ENCODE peak calls at places on chromosomes 7 and 10, in eight cellular contexts. One of them, this sample, is unnamed.

GRCh38 chr7:138008588-138009349 is 6.9 kb upstream of the CREB3L2 start:
- DNase-seq in adrenal gland: no peak
- DNase-seq in ascending aorta: no peak
- DNase-seq in cardiac muscle cell: peak; percentile 80
- DNase-seq in neuronal stem cell: peak; percentile 66
- DNase-seq in naive thymus-derived CD4-positive, alpha-beta T cell: peak; percentile 20
- DNase-seq in brain microvascular endothelial cell: no peak
- DNase-seq in H9: peak; percentile 52
- DNase-seq in this sample: no peak

GRCh38 chr10:117621795-117622420 is 79.4 kb downstream of the EMX2 start:
- DNase-seq in adrenal gland: no peak
- DNase-seq in ascending aorta: no peak
- DNase-seq in cardiac muscle cell: no peak
- DNase-seq in neuronal stem cell: no peak
- DNase-seq in naive thymus-derived CD4-positive, alpha-beta T cell: no peak
- DNase-seq in brain microvascular endothelial cell: no peak
- DNase-seq in H9: no peak
- DNase-seq in this sample: no peak

GRCh38 chr10:10824611-10825148 is 193.0 kb upstream of the CELF2 start:
- DNase-seq in adrenal gland: no peak
- DNase-seq in ascending aorta: no peak
- DNase-seq in cardiac muscle cell: peak; percentile 94
- DNase-seq in neuronal stem cell: no peak
- DNase-seq in naive thymus-derived CD4-positive, alpha-beta T cell: no peak
- DNase-seq in brain microvascular endothelial cell: peak; percentile 92
- DNase-seq in H9: no peak
- DNase-seq in this sample: peak; percentile 53

GRCh38 chr10:12500406-12501303 is 151.3 kb downstream of the CAMK1D start:
- DNase-seq in adrenal gland: no peak
- DNase-seq in ascending aorta: no peak
- DNase-seq in cardiac muscle cell: peak; percentile 45
- DNase-seq in neuronal stem cell: no peak
- DNase-seq in naive thymus-derived CD4-positive, alpha-beta T cell: no peak
- DNase-seq in brain microvascular endothelial cell: peak; percentile 40
- DNase-seq in H9: no peak
- DNase-seq in this sample: no peak

GRCh38 chr7:145434811-145435210 is 599.0 kb upstream of the TPK1 start:
- DNase-seq in adrenal gland: no peak
- DNase-seq in ascending aorta: no peak
- DNase-seq in cardiac muscle cell: no peak
- DNase-seq in neuronal stem cell: no peak
- DNase-seq in naive thymus-derived CD4-positive, alpha-beta T cell: no peak
- DNase-seq in brain microvascular endothelial cell: no peak
- DNase-seq in H9: no peak
- DNase-seq in this sample: no peak

GRCh38 chr10:97475936-97476594 is 22.2 kb downstream of the MMS19 start:
- DNase-seq in adrenal gland: no peak
- DNase-seq in ascending aorta: no peak
- DNase-seq in cardiac muscle cell: peak; percentile 91
- DNase-seq in neuronal stem cell: no peak
- DNase-seq in naive thymus-derived CD4-positive, alpha-beta T cell: no peak
- DNase-seq in brain microvascular endothelial cell: peak; percentile 40
- DNase-seq in H9: no peak
- DNase-seq in this sample: no peak

GRCh38 chr7:116145245-116145852 is 65.0 kb upstream of the TES start:
- DNase-seq in adrenal gland: no peak
- DNase-seq in ascending aorta: no peak
- DNase-seq in cardiac muscle cell: no peak
- DNase-seq in neuronal stem cell: no peak
- DNase-seq in naive thymus-derived CD4-positive, alpha-beta T cell: no peak
- DNase-seq in brain microvascular endothelial cell: no peak
- DNase-seq in H9: no peak
- DNase-seq in this sample: no peak

GRCh38 chr7:105480931-105481330 is 41.1 kb downstream of the PUS7 start:
- DNase-seq in adrenal gland: no peak
- DNase-seq in ascending aorta: no peak
- DNase-seq in cardiac muscle cell: no peak
- DNase-seq in neuronal stem cell: no peak
- DNase-seq in naive thymus-derived CD4-positive, alpha-beta T cell: no peak
- DNase-seq in brain microvascular endothelial cell: no peak
- DNase-seq in H9: no peak
- DNase-seq in this sample: no peak

GRCh38 chr7:95586951-95587301 is 9.4 kb downstream of the PDK4 start:
- DNase-seq in adrenal gland: no peak
- DNase-seq in ascending aorta: no peak
- DNase-seq in cardiac muscle cell: no peak
- DNase-seq in neuronal stem cell: no peak
- DNase-seq in naive thymus-derived CD4-positive, alpha-beta T cell: no peak
- DNase-seq in brain microvascular endothelial cell: no peak
- DNase-seq in H9: no peak
- DNase-seq in this sample: no peak

GRCh38 chr10:89470628-89471027 is 56.3 kb downstream of the IFIT5 start:
- DNase-seq in adrenal gland: no peak
- DNase-seq in ascending aorta: no peak
- DNase-seq in cardiac muscle cell: no peak
- DNase-seq in neuronal stem cell: no peak
- DNase-seq in naive thymus-derived CD4-positive, alpha-beta T cell: no peak
- DNase-seq in brain microvascular endothelial cell: peak; percentile 43
- DNase-seq in H9: no peak
- DNase-seq in this sample: no peak

GRCh38 chr10:88379575-88379974 is 203.5 kb downstream of the RNLS start:
- DNase-seq in adrenal gland: no peak
- DNase-seq in ascending aorta: no peak
- DNase-seq in cardiac muscle cell: peak; percentile 73
- DNase-seq in neuronal stem cell: no peak
- DNase-seq in naive thymus-derived CD4-positive, alpha-beta T cell: no peak
- DNase-seq in brain microvascular endothelial cell: peak; percentile 76
- DNase-seq in H9: no peak
- DNase-seq in this sample: no peak

GRCh38 chr7:77563275-77563674 is 26.2 kb downstream of the PTPN12 start:
- DNase-seq in adrenal gland: no peak
- DNase-seq in ascending aorta: no peak
- DNase-seq in cardiac muscle cell: no peak
- DNase-seq in neuronal stem cell: no peak
- DNase-seq in naive thymus-derived CD4-positive, alpha-beta T cell: no peak
- DNase-seq in brain microvascular endothelial cell: no peak
- DNase-seq in H9: no peak
- DNase-seq in this sample: no peak

GRCh38 chr10:363152-363551 is 227.9 kb downstream of the ZMYND11 start:
- DNase-seq in adrenal gland: no peak
- DNase-seq in ascending aorta: no peak
- DNase-seq in cardiac muscle cell: no peak
- DNase-seq in neuronal stem cell: no peak
- DNase-seq in naive thymus-derived CD4-positive, alpha-beta T cell: no peak
- DNase-seq in brain microvascular endothelial cell: no peak
- DNase-seq in H9: no peak
- DNase-seq in this sample: no peak

GRCh38 chr10:70622981-70623844 is 20.7 kb upstream of the PRF1 start:
- DNase-seq in adrenal gland: no peak
- DNase-seq in ascending aorta: no peak
- DNase-seq in cardiac muscle cell: peak; percentile 75
- DNase-seq in neuronal stem cell: no peak
- DNase-seq in naive thymus-derived CD4-positive, alpha-beta T cell: no peak
- DNase-seq in brain microvascular endothelial cell: no peak
- DNase-seq in H9: no peak
- DNase-seq in this sample: no peak

GRCh38 chr10:129654461-129654860 is 187.4 kb downstream of the MGMT start:
- DNase-seq in adrenal gland: no peak
- DNase-seq in ascending aorta: no peak
- DNase-seq in cardiac muscle cell: no peak
- DNase-seq in neuronal stem cell: no peak
- DNase-seq in naive thymus-derived CD4-positive, alpha-beta T cell: no peak
- DNase-seq in brain microvascular endothelial cell: no peak
- DNase-seq in H9: no peak
- DNase-seq in this sample: no peak

GRCh38 chr10:6218692-6219493 is 16.2 kb downstream of the PFKFB3 start:
- DNase-seq in adrenal gland: no peak
- DNase-seq in ascending aorta: no peak
- DNase-seq in cardiac muscle cell: peak; percentile 76
- DNase-seq in neuronal stem cell: peak; percentile 17
- DNase-seq in naive thymus-derived CD4-positive, alpha-beta T cell: no peak
- DNase-seq in brain microvascular endothelial cell: peak; percentile 88
- DNase-seq in H9: no peak
- DNase-seq in this sample: no peak
- H3K27ac ChIP-seq in adrenal gland: no peak overlapping the region
- H3K27ac ChIP-seq in ascending aorta: peak overlapping the region; percentile 93
- H3K27ac ChIP-seq in cardiac muscle cell: peak overlapping the region; percentile 45
- H3K27ac ChIP-seq in neuronal stem cell: peak overlapping the region; percentile 77
- H3K27ac ChIP-seq in naive thymus-derived CD4-positive, alpha-beta T cell: no peak overlapping the region
- H3K27ac ChIP-seq in brain microvascular endothelial cell: peak overlapping the region; percentile 31
- H3K27ac ChIP-seq in H9: no peak overlapping the region
- H3K27ac ChIP-seq in this sample: no peak overlapping the region

GRCh38 chr7:2478800-2479199 is 2.6 kb upstream of the GRIFIN start:
- DNase-seq in adrenal gland: no peak
- DNase-seq in ascending aorta: no peak
- DNase-seq in cardiac muscle cell: no peak
- DNase-seq in neuronal stem cell: no peak
- DNase-seq in naive thymus-derived CD4-positive, alpha-beta T cell: no peak
- DNase-seq in brain microvascular endothelial cell: no peak
- DNase-seq in H9: peak; percentile 24
- DNase-seq in this sample: no peak
- H3K27ac ChIP-seq in adrenal gland: no peak overlapping the region
- H3K27ac ChIP-seq in ascending aorta: no peak overlapping the region
- H3K27ac ChIP-seq in cardiac muscle cell: no peak overlapping the region
- H3K27ac ChIP-seq in neuronal stem cell: no peak overlapping the region
- H3K27ac ChIP-seq in naive thymus-derived CD4-positive, alpha-beta T cell: no peak overlapping the region
- H3K27ac ChIP-seq in brain microvascular endothelial cell: no peak overlapping the region
- H3K27ac ChIP-seq in H9: no peak overlapping the region
- H3K27ac ChIP-seq in this sample: no peak overlapping the region

GRCh38 chr7:102421706-102422105 is 11.7 kb upstream of the ORAI2 start:
- DNase-seq in adrenal gland: no peak
- DNase-seq in ascending aorta: no peak
- DNase-seq in cardiac muscle cell: no peak
- DNase-seq in neuronal stem cell: no peak
- DNase-seq in naive thymus-derived CD4-positive, alpha-beta T cell: no peak
- DNase-seq in brain microvascular endothelial cell: no peak
- DNase-seq in H9: no peak
- DNase-seq in this sample: no peak

GRCh38 chr7:102415685-102416225 is 17.6 kb upstream of the ORAI2 start:
- DNase-seq in adrenal gland: peak; percentile 64
- DNase-seq in ascending aorta: no peak
- DNase-seq in cardiac muscle cell: no peak
- DNase-seq in neuronal stem cell: no peak
- DNase-seq in naive thymus-derived CD4-positive, alpha-beta T cell: peak; percentile 45
- DNase-seq in brain microvascular endothelial cell: no peak
- DNase-seq in H9: no peak
- DNase-seq in this sample: no peak

GRCh38 chr7:102416406-102416805 is 17.0 kb upstream of the ORAI2 start:
- DNase-seq in adrenal gland: no peak
- DNase-seq in ascending aorta: no peak
- DNase-seq in cardiac muscle cell: no peak
- DNase-seq in neuronal stem cell: no peak
- DNase-seq in naive thymus-derived CD4-positive, alpha-beta T cell: no peak
- DNase-seq in brain microvascular endothelial cell: no peak
- DNase-seq in H9: no peak
- DNase-seq in this sample: no peak

GRCh38 chr7:102417105-102417504 is 16.3 kb upstream of the ORAI2 start:
- DNase-seq in adrenal gland: no peak
- DNase-seq in ascending aorta: no peak
- DNase-seq in cardiac muscle cell: no peak
- DNase-seq in neuronal stem cell: no peak
- DNase-seq in naive thymus-derived CD4-positive, alpha-beta T cell: peak; percentile 50
- DNase-seq in brain microvascular endothelial cell: no peak
- DNase-seq in H9: no peak
- DNase-seq in this sample: no peak

GRCh38 chr7:102418603-102419002 is 14.8 kb upstream of the ORAI2 start:
- DNase-seq in adrenal gland: no peak
- DNase-seq in ascending aorta: no peak
- DNase-seq in cardiac muscle cell: no peak
- DNase-seq in neuronal stem cell: no peak
- DNase-seq in naive thymus-derived CD4-positive, alpha-beta T cell: no peak
- DNase-seq in brain microvascular endothelial cell: no peak
- DNase-seq in H9: no peak
- DNase-seq in this sample: no peak
- H3K27ac ChIP-seq in adrenal gland: no peak overlapping the region
- H3K27ac ChIP-seq in ascending aorta: no peak overlapping the region
- H3K27ac ChIP-seq in cardiac muscle cell: no peak overlapping the region
- H3K27ac ChIP-seq in neuronal stem cell: no peak overlapping the region
- H3K27ac ChIP-seq in naive thymus-derived CD4-positive, alpha-beta T cell: peak overlapping the region; percentile 37
- H3K27ac ChIP-seq in brain microvascular endothelial cell: no peak overlapping the region
- H3K27ac ChIP-seq in H9: no peak overlapping the region
- H3K27ac ChIP-seq in this sample: no peak overlapping the region

GRCh38 chr10:125035136-125035535 is 93.2 kb downstream of the ZRANB1 start:
- DNase-seq in adrenal gland: no peak
- DNase-seq in ascending aorta: no peak
- DNase-seq in cardiac muscle cell: peak; percentile 89
- DNase-seq in neuronal stem cell: no peak
- DNase-seq in naive thymus-derived CD4-positive, alpha-beta T cell: no peak
- DNase-seq in brain microvascular endothelial cell: peak; percentile 91
- DNase-seq in H9: no peak
- DNase-seq in this sample: no peak

GRCh38 chr10:125034671-125035070 is 92.7 kb downstream of the ZRANB1 start:
- DNase-seq in adrenal gland: no peak
- DNase-seq in ascending aorta: no peak
- DNase-seq in cardiac muscle cell: no peak
- DNase-seq in neuronal stem cell: no peak
- DNase-seq in naive thymus-derived CD4-positive, alpha-beta T cell: no peak
- DNase-seq in brain microvascular endothelial cell: no peak
- DNase-seq in H9: no peak
- DNase-seq in this sample: no peak

GRCh38 chr10:125033146-125033924 is 91.4 kb downstream of the ZRANB1 start:
- DNase-seq in adrenal gland: no peak
- DNase-seq in ascending aorta: no peak
- DNase-seq in cardiac muscle cell: no peak
- DNase-seq in neuronal stem cell: no peak
- DNase-seq in naive thymus-derived CD4-positive, alpha-beta T cell: no peak
- DNase-seq in brain microvascular endothelial cell: no peak
- DNase-seq in H9: no peak
- DNase-seq in this sample: no peak

GRCh38 chr10:125037145-125037544 is 95.2 kb downstream of the ZRANB1 start:
- DNase-seq in adrenal gland: peak; percentile 92
- DNase-seq in ascending aorta: no peak
- DNase-seq in cardiac muscle cell: peak; percentile 84
- DNase-seq in neuronal stem cell: no peak
- DNase-seq in naive thymus-derived CD4-positive, alpha-beta T cell: no peak
- DNase-seq in brain microvascular endothelial cell: peak; percentile 87
- DNase-seq in H9: no peak
- DNase-seq in this sample: peak; percentile 59

DNA sequence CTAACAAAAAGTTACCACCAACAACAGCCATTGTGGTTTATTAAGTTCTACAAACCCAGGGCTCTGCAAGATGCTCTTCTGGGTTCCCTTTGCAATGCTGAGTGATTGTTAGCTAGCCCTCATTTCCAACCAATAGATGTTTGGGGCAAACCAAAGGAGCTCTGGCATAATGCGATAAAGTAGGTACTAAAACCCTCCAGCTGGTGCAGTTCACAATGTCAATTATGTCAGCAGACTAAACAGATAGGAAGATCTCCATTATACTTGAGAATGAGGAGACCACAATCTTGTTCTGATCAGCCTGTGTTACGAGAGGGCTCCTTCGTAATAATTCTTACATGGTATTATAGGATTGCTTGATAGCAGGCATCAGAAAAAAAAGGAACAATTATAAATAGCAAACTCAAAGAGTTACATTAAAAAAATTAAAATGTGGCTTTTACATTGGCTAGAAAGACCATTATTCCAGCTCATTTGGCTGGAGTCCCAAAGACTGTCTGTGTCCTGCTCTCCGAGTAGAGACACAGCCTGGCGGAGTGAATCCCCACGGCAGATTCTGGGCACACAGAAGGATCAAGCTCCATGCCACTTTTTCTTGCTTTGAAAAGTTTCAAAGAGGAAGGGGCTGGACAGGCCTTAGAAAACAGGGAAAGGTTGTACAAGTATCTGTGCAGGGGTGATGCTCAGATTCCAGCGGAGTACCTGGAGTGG is 93.8 kb downstream of the ZRANB1 start:
- DNase-seq in adrenal gland: peak; percentile 60
- DNase-seq in ascending aorta: no peak
- DNase-seq in cardiac muscle cell: no peak
- DNase-seq in neuronal stem cell: no peak
- DNase-seq in naive thymus-derived CD4-positive, alpha-beta T cell: no peak
- DNase-seq in brain microvascular endothelial cell: no peak
- DNase-seq in H9: no peak
- DNase-seq in this sample: no peak
- H3K27ac ChIP-seq in adrenal gland: no peak overlapping the region
- H3K27ac ChIP-seq in ascending aorta: peak overlapping the region; percentile 44
- H3K27ac ChIP-seq in cardiac muscle cell: no peak overlapping the region
- H3K27ac ChIP-seq in neuronal stem cell: no peak overlapping the region
- H3K27ac ChIP-seq in naive thymus-derived CD4-positive, alpha-beta T cell: no peak overlapping the region
- H3K27ac ChIP-seq in brain microvascular endothelial cell: peak overlapping the region; percentile 87
- H3K27ac ChIP-seq in H9: no peak overlapping the region
- H3K27ac ChIP-seq in this sample: no peak overlapping the region